ENCODE peak calls at places on chromosomes 6 and 20, in five cellular contexts. One of them, this sample, is unnamed.

GRCh38 chr6:74568851-74569250 is 637.0 kb downstream of the COL12A1 start:
- DNase-seq in GM23248: no peak
- DNase-seq in PC-3: no peak
- DNase-seq in Karpas-422: no peak
- DNase-seq in OCI-LY7: no peak
- DNase-seq in this sample: no peak

GRCh38 chr6:104940881-104941693 is 15.8 kb upstream of the LIN28B start:
- DNase-seq in GM23248: peak; percentile 66
- DNase-seq in PC-3: peak; percentile 16
- DNase-seq in Karpas-422: no peak
- DNase-seq in OCI-LY7: no peak
- DNase-seq in this sample: no peak

GRCh38 chr20:11937230-11937629 is 19.5 kb downstream of the BTBD3 start:
- DNase-seq in GM23248: no peak
- DNase-seq in PC-3: no peak
- DNase-seq in Karpas-422: no peak
- DNase-seq in OCI-LY7: no peak
- DNase-seq in this sample: no peak

GRCh38 chr6:108622601-108623335 is 62.1 kb downstream of the FOXO3 start:
- DNase-seq in GM23248: peak; percentile 98
- DNase-seq in PC-3: no peak
- DNase-seq in Karpas-422: no peak
- DNase-seq in OCI-LY7: no peak
- DNase-seq in this sample: no peak

GRCh38 chr6:14440215-14440890 is 322.8 kb downstream of the CD83 start:
- DNase-seq in GM23248: peak; percentile 62
- DNase-seq in PC-3: no peak
- DNase-seq in Karpas-422: no peak
- DNase-seq in OCI-LY7: no peak
- DNase-seq in this sample: no peak

GRCh38 chr6:11495565-11496145 is 41.9 kb upstream of the TMEM170B start:
- DNase-seq in GM23248: no peak
- DNase-seq in PC-3: peak; percentile 21
- DNase-seq in Karpas-422: no peak
- DNase-seq in OCI-LY7: no peak
- DNase-seq in this sample: no peak

GRCh38 chr6:140183881-140184280 is 809.4 kb upstream of the CITED2 start:
- DNase-seq in GM23248: peak; percentile 57
- DNase-seq in PC-3: no peak
- DNase-seq in Karpas-422: no peak
- DNase-seq in OCI-LY7: no peak
- DNase-seq in this sample: no peak

GRCh38 chr6:165042912-165043311 is 266.5 kb downstream of the C6orf118 start:
- DNase-seq in GM23248: no peak
- DNase-seq in PC-3: peak; percentile 8
- DNase-seq in Karpas-422: no peak
- DNase-seq in OCI-LY7: no peak
- DNase-seq in this sample: no peak

GRCh38 chr6:119627908-119628669 is 278.5 kb upstream of the MAN1A1 start:
- DNase-seq in GM23248: peak; percentile 68
- DNase-seq in PC-3: peak; percentile 71
- DNase-seq in Karpas-422: no peak
- DNase-seq in OCI-LY7: no peak
- DNase-seq in this sample: no peak

GRCh38 chr6:143579703-143580102 is 68.2 kb upstream of the FUCA2 start:
- DNase-seq in GM23248: peak; percentile 96
- DNase-seq in PC-3: peak; percentile 88
- DNase-seq in Karpas-422: no peak
- DNase-seq in OCI-LY7: no peak
- DNase-seq in this sample: peak; percentile 37

GRCh38 chr20:3000852-3001523 is 42.4 kb upstream of the GNRH2 start:
- DNase-seq in GM23248: peak; percentile 67
- DNase-seq in PC-3: peak; percentile 82
- DNase-seq in Karpas-422: peak; percentile 89
- DNase-seq in OCI-LY7: peak; percentile 75
- DNase-seq in this sample: no peak

GRCh38 chr20:19074828-19075516 is 137.5 kb upstream of the SLC24A3 start:
- DNase-seq in GM23248: no peak
- DNase-seq in PC-3: peak; percentile 66
- DNase-seq in Karpas-422: peak; percentile 65
- DNase-seq in OCI-LY7: no peak
- DNase-seq in this sample: no peak

GRCh38 chr20:58545565-58546195 is 30.5 kb upstream of the APCDD1L start:
- DNase-seq in GM23248: peak; percentile 37
- DNase-seq in PC-3: no peak
- DNase-seq in Karpas-422: no peak
- DNase-seq in OCI-LY7: no peak
- DNase-seq in this sample: no peak

GRCh38 chr6:57013501-57013900 is 33.0 kb upstream of the KIAA1586 start:
- DNase-seq in GM23248: peak; percentile 91
- DNase-seq in PC-3: peak; percentile 89
- DNase-seq in Karpas-422: no peak
- DNase-seq in OCI-LY7: no peak
- DNase-seq in this sample: no peak

GRCh38 chr6:163490826-163491577 is 76.5 kb downstream of the QKI start:
- DNase-seq in GM23248: peak; percentile 22
- DNase-seq in PC-3: peak; percentile 77
- DNase-seq in Karpas-422: no peak
- DNase-seq in OCI-LY7: no peak
- DNase-seq in this sample: no peak

GRCh38 chr6:11389977-11390376 is 147.6 kb upstream of the TMEM170B start:
- DNase-seq in GM23248: no peak
- DNase-seq in PC-3: peak; percentile 82
- DNase-seq in Karpas-422: no peak
- DNase-seq in OCI-LY7: no peak
- DNase-seq in this sample: peak; percentile 97

GRCh38 chr6:1792989-1793388 is 183.3 kb downstream of the FOXC1 start:
- DNase-seq in GM23248: peak; percentile 48
- DNase-seq in PC-3: peak; percentile 67
- DNase-seq in Karpas-422: peak; percentile 63
- DNase-seq in OCI-LY7: peak; percentile 48
- DNase-seq in this sample: peak; percentile 12

GRCh38 chr6:16766043-16766521 is 4.8 kb upstream of the ATXN1 start:
- DNase-seq in GM23248: peak; percentile 97
- DNase-seq in PC-3: peak; percentile 98
- DNase-seq in Karpas-422: no peak
- DNase-seq in OCI-LY7: no peak
- DNase-seq in this sample: peak; percentile 98

GRCh38 chr20:7171911-7172310 is 404.4 kb downstream of the BMP2 start:
- DNase-seq in GM23248: peak; percentile 33
- DNase-seq in PC-3: peak; percentile 54
- DNase-seq in Karpas-422: no peak
- DNase-seq in OCI-LY7: no peak
- DNase-seq in this sample: no peak

GRCh38 chr20:10171864-10172751 is 46.5 kb upstream of the SNAP25 start:
- DNase-seq in GM23248: peak; percentile 65
- DNase-seq in PC-3: peak; percentile 60
- DNase-seq in Karpas-422: no peak
- DNase-seq in OCI-LY7: no peak
- DNase-seq in this sample: peak; percentile 40

GRCh38 chr20:37384683-37385174 is 38.8 kb downstream of the SRC start:
- DNase-seq in GM23248: peak; percentile 83
- DNase-seq in PC-3: peak; percentile 62
- DNase-seq in Karpas-422: peak; percentile 90
- DNase-seq in OCI-LY7: peak; percentile 74
- DNase-seq in this sample: peak; percentile 55

GRCh38 chr6:1697688-1698351 is 88.1 kb downstream of the FOXC1 start:
- DNase-seq in GM23248: no peak
- DNase-seq in PC-3: no peak
- DNase-seq in Karpas-422: peak; percentile 46
- DNase-seq in OCI-LY7: no peak
- DNase-seq in this sample: no peak

GRCh38 chr6:91428953-91429560 is 842.2 kb upstream of the MAP3K7 start:
- DNase-seq in GM23248: no peak
- DNase-seq in PC-3: no peak
- DNase-seq in Karpas-422: no peak
- DNase-seq in OCI-LY7: no peak
- DNase-seq in this sample: no peak

GRCh38 chr6:135052939-135053338 is 1.7 kb downstream of the HBS1L start:
- DNase-seq in GM23248: peak; percentile 29
- DNase-seq in PC-3: no peak
- DNase-seq in Karpas-422: no peak
- DNase-seq in OCI-LY7: no peak
- DNase-seq in this sample: no peak

GRCh38 chr20:1860446-1860845 is 34.8 kb upstream of the SIRPA start:
- DNase-seq in GM23248: peak; percentile 94
- DNase-seq in PC-3: peak; percentile 13
- DNase-seq in Karpas-422: no peak
- DNase-seq in OCI-LY7: no peak
- DNase-seq in this sample: no peak

GRCh38 chr6:41939848-41940758 is 1.5 kb downstream of the CCND3 start:
- DNase-seq in GM23248: peak; percentile 56
- DNase-seq in PC-3: peak; percentile 36
- DNase-seq in Karpas-422: peak; percentile 57
- DNase-seq in OCI-LY7: peak; percentile 45
- DNase-seq in this sample: peak; percentile 61

GRCh38 chr20:58981564-58982364 is 708 bp downstream of the NELFCD start:
- DNase-seq in GM23248: peak; percentile 56
- DNase-seq in PC-3: peak; percentile 36
- DNase-seq in Karpas-422: no peak
- DNase-seq in OCI-LY7: peak; percentile 40
- DNase-seq in this sample: no peak

GRCh38 chr20:25464501-25465204 is 57.2 kb downstream of the GINS1 start:
- DNase-seq in GM23248: peak; percentile 7
- DNase-seq in PC-3: no peak
- DNase-seq in Karpas-422: no peak
- DNase-seq in OCI-LY7: no peak
- DNase-seq in this sample: no peak

GRCh38 chr20:40945754-40946451 is 82.7 kb upstream of the TOP1 start:
- DNase-seq in GM23248: peak; percentile 68
- DNase-seq in PC-3: peak; percentile 68
- DNase-seq in Karpas-422: peak; percentile 81
- DNase-seq in OCI-LY7: peak; percentile 81
- DNase-seq in this sample: peak; percentile 31

GRCh38 chr6:27667651-27668441 is 194.9 kb upstream of the ZNF184 start:
- DNase-seq in GM23248: peak; percentile 48
- DNase-seq in PC-3: no peak
- DNase-seq in Karpas-422: no peak
- DNase-seq in OCI-LY7: no peak
- DNase-seq in this sample: no peak

GRCh38 chr6:79731471-79731870 is 100.3 kb downstream of the SH3BGRL2 start:
- DNase-seq in GM23248: no peak
- DNase-seq in PC-3: no peak
- DNase-seq in Karpas-422: no peak
- DNase-seq in OCI-LY7: no peak
- DNase-seq in this sample: no peak

GRCh38 chr20:58389324-58389967 is 417 bp downstream of the VAPB start:
- DNase-seq in GM23248: peak; percentile 83
- DNase-seq in PC-3: peak; percentile 52
- DNase-seq in Karpas-422: peak; percentile 79
- DNase-seq in OCI-LY7: peak; percentile 59
- DNase-seq in this sample: peak; percentile 49

GRCh38 chr6:111938710-111939109 is 65.5 kb upstream of the FYN start:
- DNase-seq in GM23248: peak; percentile 75
- DNase-seq in PC-3: peak; percentile 26
- DNase-seq in Karpas-422: no peak
- DNase-seq in OCI-LY7: no peak
- DNase-seq in this sample: peak; percentile 67

GRCh38 chr20:24118781-24119175 is 130.2 kb upstream of the GGTLC1 start:
- DNase-seq in GM23248: peak; percentile 11
- DNase-seq in PC-3: peak; percentile 78
- DNase-seq in Karpas-422: no peak
- DNase-seq in OCI-LY7: no peak
- DNase-seq in this sample: no peak

GRCh38 chr20:38190936-38191371 is 25.9 kb upstream of the TGM2 start:
- DNase-seq in GM23248: no peak
- DNase-seq in PC-3: no peak
- DNase-seq in Karpas-422: no peak
- DNase-seq in OCI-LY7: no peak
- DNase-seq in this sample: no peak

DNA sequence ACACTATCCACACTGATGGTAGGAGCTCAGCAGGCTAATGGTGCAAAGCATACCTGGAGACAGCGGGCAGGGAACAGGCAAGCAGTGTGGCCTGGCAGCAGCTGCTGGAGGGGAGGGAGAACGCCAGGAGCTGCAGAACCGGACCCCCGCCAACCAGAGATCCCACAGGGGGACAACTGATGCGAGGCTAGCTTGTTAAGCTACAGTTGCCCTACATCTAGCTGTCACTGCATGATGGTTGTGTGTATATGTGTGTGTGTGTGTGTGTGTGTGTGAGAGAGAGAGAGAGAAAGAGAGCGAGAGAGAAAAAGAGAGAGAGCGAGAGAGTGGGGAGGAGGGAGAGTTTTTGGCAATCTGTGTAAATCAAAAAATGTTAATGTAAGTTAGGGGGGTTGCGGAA is 69.7 kb upstream of the NHSL1 start:
- DNase-seq in GM23248: no peak
- DNase-seq in PC-3: no peak
- DNase-seq in Karpas-422: no peak
- DNase-seq in OCI-LY7: no peak
- DNase-seq in this sample: no peak
- H3K4me1 ChIP-seq in GM23248: peaks cover 10% of the 10 kb centered on the region
- H3K4me1 ChIP-seq in PC-3: peaks cover 2% of the 10 kb centered on the region
- H3K4me1 ChIP-seq in Karpas-422: no peaks in the 10 kb centered on the region
- H3K4me1 ChIP-seq in OCI-LY7: no peaks in the 10 kb centered on the region
- H3K4me1 ChIP-seq in this sample: peaks cover 7% of the 10 kb centered on the region

GRCh38 chr6:44503471-44503870 is 116.0 kb downstream of the CDC5L start:
- DNase-seq in GM23248: no peak
- DNase-seq in PC-3: no peak
- DNase-seq in Karpas-422: no peak
- DNase-seq in OCI-LY7: no peak
- DNase-seq in this sample: no peak
- H3K9me2 ChIP-seq in GM23248: no peaks in the 10 kb centered on the region
- H3K9me2 ChIP-seq in PC-3: peaks cover 4% of the 10 kb centered on the region
- H3K9me2 ChIP-seq in Karpas-422: no peaks in the 10 kb centered on the region
- H3K9me2 ChIP-seq in OCI-LY7: no peaks in the 10 kb centered on the region
- H3K9me2 ChIP-seq in this sample: no peaks in the 10 kb centered on the region

GRCh38 chr6:107540465-107540857 is 50.5 kb downstream of the SOBP start:
- DNase-seq in GM23248: no peak
- DNase-seq in PC-3: no peak
- DNase-seq in Karpas-422: no peak
- DNase-seq in OCI-LY7: no peak
- DNase-seq in this sample: no peak

GRCh38 chr6:107545761-107546160 is 55.8 kb downstream of the SOBP start:
- DNase-seq in GM23248: no peak
- DNase-seq in PC-3: peak; percentile 12
- DNase-seq in Karpas-422: no peak
- DNase-seq in OCI-LY7: no peak
- DNase-seq in this sample: no peak

GRCh38 chr6:107542170-107542569 is 52.3 kb downstream of the SOBP start:
- DNase-seq in GM23248: no peak
- DNase-seq in PC-3: no peak
- DNase-seq in Karpas-422: no peak
- DNase-seq in OCI-LY7: no peak
- DNase-seq in this sample: no peak

GRCh38 chr6:107543567-107543966 is 53.6 kb downstream of the SOBP start:
- DNase-seq in GM23248: no peak
- DNase-seq in PC-3: no peak
- DNase-seq in Karpas-422: no peak
- DNase-seq in OCI-LY7: no peak
- DNase-seq in this sample: no peak

GRCh38 chr6:107543088-107543487 is 53.2 kb downstream of the SOBP start:
- DNase-seq in GM23248: no peak
- DNase-seq in PC-3: no peak
- DNase-seq in Karpas-422: no peak
- DNase-seq in OCI-LY7: no peak
- DNase-seq in this sample: no peak
- H3K4me1 ChIP-seq in GM23248: no peaks in the 10 kb centered on the region
- H3K4me1 ChIP-seq in PC-3: no peaks in the 10 kb centered on the region
- H3K4me1 ChIP-seq in Karpas-422: peaks cover 4% of the 10 kb centered on the region
- H3K4me1 ChIP-seq in OCI-LY7: peaks cover 32% of the 10 kb centered on the region
- H3K4me1 ChIP-seq in this sample: no peaks in the 10 kb centered on the region

GRCh38 chr6:32554269-32554919 is 24.3 kb upstream of the HLA-DRB5 start:
- DNase-seq in GM23248: no peak
- DNase-seq in PC-3: no peak
- DNase-seq in Karpas-422: no peak
- DNase-seq in OCI-LY7: no peak
- DNase-seq in this sample: no peak
- H3K9me2 ChIP-seq in GM23248: no peaks in the 10 kb centered on the region
- H3K9me2 ChIP-seq in PC-3: no peaks in the 10 kb centered on the region
- H3K9me2 ChIP-seq in Karpas-422: no peaks in the 10 kb centered on the region
- H3K9me2 ChIP-seq in OCI-LY7: no peaks in the 10 kb centered on the region
- H3K9me2 ChIP-seq in this sample: no peaks in the 10 kb centered on the region